ENCODE peak calls at places on chromosome 10, in eight cellular contexts. One of them, this sample, is unnamed.

GRCh38 chr10:77710081-77710551 is 72.5 kb upstream of the KCNMA1 start:
- DNase-seq in ovary: no peak
- DNase-seq in heart left ventricle: no peak
- DNase-seq in choroid plexus epithelial cell: no peak
- DNase-seq in lower leg skin: no peak
- DNase-seq in AG04449: no peak
- DNase-seq in CD8-positive, alpha-beta T cell: no peak
- DNase-seq in SK-N-SH: no peak
- DNase-seq in this sample: no peak

GRCh38 chr10:62580396-62580795 is 206.2 kb downstream of the ZNF365 start:
- DNase-seq in lower leg skin: no peak
- DNase-seq in ovary: no peak
- DNase-seq in heart left ventricle: no peak
- DNase-seq in AG04449: no peak
- DNase-seq in CD8-positive, alpha-beta T cell: no peak
- DNase-seq in SK-N-SH: no peak
- DNase-seq in choroid plexus epithelial cell: no peak
- DNase-seq in this sample: no peak

GRCh38 chr10:69411476-69411875 is 5.2 kb downstream of the TACR2 start:
- DNase-seq in ovary: no peak
- DNase-seq in heart left ventricle: no peak
- DNase-seq in AG04449: no peak
- DNase-seq in CD8-positive, alpha-beta T cell: no peak
- DNase-seq in choroid plexus epithelial cell: peak
- DNase-seq in lower leg skin: no peak
- DNase-seq in SK-N-SH: no peak
- DNase-seq in this sample: peak

GRCh38 chr10:123796736-123797135 is 94.9 kb downstream of the CPXM2 start:
- DNase-seq in SK-N-SH: no peak
- DNase-seq in heart left ventricle: no peak
- DNase-seq in ovary: no peak
- DNase-seq in lower leg skin: no peak
- DNase-seq in CD8-positive, alpha-beta T cell: no peak
- DNase-seq in AG04449: no peak
- DNase-seq in choroid plexus epithelial cell: no peak
- DNase-seq in this sample: no peak

GRCh38 chr10:21172774-21173432 is 275.8 kb upstream of the NEBL start:
- DNase-seq in CD8-positive, alpha-beta T cell: no peak
- DNase-seq in choroid plexus epithelial cell: peak
- DNase-seq in lower leg skin: peak
- DNase-seq in ovary: no peak
- DNase-seq in SK-N-SH: peak
- DNase-seq in AG04449: no peak
- DNase-seq in heart left ventricle: peak
- DNase-seq in this sample: peak

GRCh38 chr10:71074176-71074755 is 138.1 kb upstream of the UNC5B start:
- DNase-seq in heart left ventricle: no peak
- DNase-seq in ovary: peak
- DNase-seq in CD8-positive, alpha-beta T cell: no peak
- DNase-seq in AG04449: no peak
- DNase-seq in SK-N-SH: peak
- DNase-seq in choroid plexus epithelial cell: no peak
- DNase-seq in lower leg skin: no peak
- DNase-seq in this sample: peak

GRCh38 chr10:124685251-124685650 is 58.9 kb downstream of the FAM53B start:
- DNase-seq in AG04449: no peak
- DNase-seq in heart left ventricle: peak
- DNase-seq in choroid plexus epithelial cell: no peak
- DNase-seq in lower leg skin: no peak
- DNase-seq in CD8-positive, alpha-beta T cell: no peak
- DNase-seq in ovary: no peak
- DNase-seq in SK-N-SH: no peak
- DNase-seq in this sample: no peak

GRCh38 chr10:119272736-119273135 is 65.4 kb downstream of the GRK5 start:
- DNase-seq in choroid plexus epithelial cell: no peak
- DNase-seq in SK-N-SH: no peak
- DNase-seq in ovary: peak
- DNase-seq in heart left ventricle: peak
- DNase-seq in AG04449: no peak
- DNase-seq in lower leg skin: no peak
- DNase-seq in CD8-positive, alpha-beta T cell: no peak
- DNase-seq in this sample: no peak

GRCh38 chr10:132957981-132958885 is 15.9 kb upstream of the CFAP46 start:
- DNase-seq in AG04449: no peak
- DNase-seq in choroid plexus epithelial cell: no peak
- DNase-seq in CD8-positive, alpha-beta T cell: no peak
- DNase-seq in SK-N-SH: no peak
- DNase-seq in heart left ventricle: no peak
- DNase-seq in ovary: no peak
- DNase-seq in lower leg skin: no peak
- DNase-seq in this sample: no peak

GRCh38 chr10:13492493-13493180 is 36.2 kb downstream of the BEND7 start:
- DNase-seq in ovary: no peak
- DNase-seq in AG04449: no peak
- DNase-seq in lower leg skin: no peak
- DNase-seq in CD8-positive, alpha-beta T cell: no peak
- DNase-seq in SK-N-SH: no peak
- DNase-seq in choroid plexus epithelial cell: peak
- DNase-seq in heart left ventricle: no peak
- DNase-seq in this sample: no peak

GRCh38 chr10:70774810-70775678 is 10.1 kb downstream of the TBATA start:
- DNase-seq in SK-N-SH: peak
- DNase-seq in heart left ventricle: no peak
- DNase-seq in AG04449: no peak
- DNase-seq in ovary: no peak
- DNase-seq in lower leg skin: no peak
- DNase-seq in CD8-positive, alpha-beta T cell: no peak
- DNase-seq in choroid plexus epithelial cell: no peak
- DNase-seq in this sample: peak

GRCh38 chr10:129706523-129706922 is 239.5 kb downstream of the MGMT start:
- DNase-seq in lower leg skin: no peak
- DNase-seq in heart left ventricle: no peak
- DNase-seq in choroid plexus epithelial cell: no peak
- DNase-seq in CD8-positive, alpha-beta T cell: no peak
- DNase-seq in AG04449: no peak
- DNase-seq in SK-N-SH: no peak
- DNase-seq in ovary: no peak
- DNase-seq in this sample: no peak

GRCh38 chr10:125096371-125096770 is 64.0 kb downstream of the CTBP2 start:
- DNase-seq in CD8-positive, alpha-beta T cell: no peak
- DNase-seq in lower leg skin: no peak
- DNase-seq in ovary: peak
- DNase-seq in heart left ventricle: no peak
- DNase-seq in AG04449: no peak
- DNase-seq in SK-N-SH: no peak
- DNase-seq in choroid plexus epithelial cell: no peak
- DNase-seq in this sample: peak

GRCh38 chr10:68179016-68179415 is 52.9 kb downstream of the ATOH7 start:
- DNase-seq in choroid plexus epithelial cell: no peak
- DNase-seq in ovary: no peak
- DNase-seq in AG04449: no peak
- DNase-seq in SK-N-SH: no peak
- DNase-seq in heart left ventricle: no peak
- DNase-seq in lower leg skin: no peak
- DNase-seq in CD8-positive, alpha-beta T cell: no peak
- DNase-seq in this sample: no peak

GRCh38 chr10:59674211-59674836 is 35.3 kb downstream of the SLC16A9 start:
- DNase-seq in ovary: no peak
- DNase-seq in choroid plexus epithelial cell: peak
- DNase-seq in AG04449: peak
- DNase-seq in lower leg skin: no peak
- DNase-seq in SK-N-SH: no peak
- DNase-seq in heart left ventricle: no peak
- DNase-seq in CD8-positive, alpha-beta T cell: no peak
- DNase-seq in this sample: peak

GRCh38 chr10:24554036-24554435 is 169.7 kb downstream of the ARHGAP21 start:
- DNase-seq in lower leg skin: no peak
- DNase-seq in AG04449: no peak
- DNase-seq in SK-N-SH: no peak
- DNase-seq in ovary: no peak
- DNase-seq in choroid plexus epithelial cell: no peak
- DNase-seq in heart left ventricle: no peak
- DNase-seq in CD8-positive, alpha-beta T cell: no peak
- DNase-seq in this sample: no peak

GRCh38 chr10:6297951-6298381 is 95.2 kb downstream of the PFKFB3 start:
- DNase-seq in heart left ventricle: no peak
- DNase-seq in lower leg skin: no peak
- DNase-seq in CD8-positive, alpha-beta T cell: no peak
- DNase-seq in choroid plexus epithelial cell: peak
- DNase-seq in ovary: no peak
- DNase-seq in AG04449: no peak
- DNase-seq in SK-N-SH: no peak
- DNase-seq in this sample: peak

GRCh38 chr10:111990734-111991133 is 192.8 kb downstream of the GPAM start:
- DNase-seq in lower leg skin: no peak
- DNase-seq in ovary: no peak
- DNase-seq in choroid plexus epithelial cell: no peak
- DNase-seq in AG04449: no peak
- DNase-seq in heart left ventricle: no peak
- DNase-seq in SK-N-SH: peak
- DNase-seq in CD8-positive, alpha-beta T cell: no peak
- DNase-seq in this sample: no peak

GRCh38 chr10:6230335-6230734 is 27.6 kb downstream of the PFKFB3 start:
- DNase-seq in CD8-positive, alpha-beta T cell: no peak
- DNase-seq in choroid plexus epithelial cell: no peak
- DNase-seq in heart left ventricle: no peak
- DNase-seq in lower leg skin: no peak
- DNase-seq in AG04449: no peak
- DNase-seq in SK-N-SH: peak
- DNase-seq in ovary: no peak
- DNase-seq in this sample: no peak

GRCh38 chr10:67222929-67223328 is 297.1 kb downstream of the LRRTM3 start:
- DNase-seq in CD8-positive, alpha-beta T cell: no peak
- DNase-seq in lower leg skin: no peak
- DNase-seq in AG04449: no peak
- DNase-seq in heart left ventricle: no peak
- DNase-seq in SK-N-SH: no peak
- DNase-seq in ovary: no peak
- DNase-seq in choroid plexus epithelial cell: no peak
- DNase-seq in this sample: no peak

GRCh38 chr10:114513397-114513796 is 109.1 kb upstream of the AFAP1L2 start:
- DNase-seq in ovary: no peak
- DNase-seq in CD8-positive, alpha-beta T cell: no peak
- DNase-seq in heart left ventricle: no peak
- DNase-seq in choroid plexus epithelial cell: no peak
- DNase-seq in SK-N-SH: no peak
- DNase-seq in AG04449: no peak
- DNase-seq in lower leg skin: no peak
- DNase-seq in this sample: no peak

GRCh38 chr10:44237364-44238034 is 147.4 kb downstream of the CXCL12 start:
- DNase-seq in AG04449: no peak
- DNase-seq in SK-N-SH: no peak
- DNase-seq in lower leg skin: no peak
- DNase-seq in ovary: no peak
- DNase-seq in choroid plexus epithelial cell: no peak
- DNase-seq in CD8-positive, alpha-beta T cell: no peak
- DNase-seq in heart left ventricle: no peak
- DNase-seq in this sample: no peak

GRCh38 chr10:88745633-88746032 is 14.2 kb upstream of the LIPN start:
- DNase-seq in SK-N-SH: no peak
- DNase-seq in lower leg skin: no peak
- DNase-seq in heart left ventricle: no peak
- DNase-seq in ovary: no peak
- DNase-seq in choroid plexus epithelial cell: no peak
- DNase-seq in CD8-positive, alpha-beta T cell: no peak
- DNase-seq in AG04449: no peak
- DNase-seq in this sample: no peak

GRCh38 chr10:88743999-88744398 is 15.8 kb upstream of the LIPN start:
- DNase-seq in ovary: no peak
- DNase-seq in lower leg skin: no peak
- DNase-seq in choroid plexus epithelial cell: no peak
- DNase-seq in AG04449: no peak
- DNase-seq in SK-N-SH: no peak
- DNase-seq in CD8-positive, alpha-beta T cell: no peak
- DNase-seq in heart left ventricle: no peak
- DNase-seq in this sample: peak
- TF ChIP-seq CTCF in ovary: no peak
- TF ChIP-seq CTCF in lower leg skin: no peak
- TF ChIP-seq CTCF in choroid plexus epithelial cell: no peak
- TF ChIP-seq CTCF in AG04449: no peak
- TF ChIP-seq CTCF in SK-N-SH: no peak
- TF ChIP-seq CTCF in CD8-positive, alpha-beta T cell: no peak
- TF ChIP-seq CTCF in heart left ventricle: no peak
- TF ChIP-seq CTCF in this sample: peak

GRCh38 chr10:128046156-128046933 is 79.9 kb downstream of the MKI67 start:
- DNase-seq in CD8-positive, alpha-beta T cell: no peak
- DNase-seq in SK-N-SH: no peak
- DNase-seq in ovary: peak
- DNase-seq in choroid plexus epithelial cell: no peak
- DNase-seq in heart left ventricle: peak
- DNase-seq in lower leg skin: no peak
- DNase-seq in AG04449: no peak
- DNase-seq in this sample: no peak
- H3K4me3 ChIP-seq in CD8-positive, alpha-beta T cell: peak
- H3K4me3 ChIP-seq in SK-N-SH: no peak
- H3K4me3 ChIP-seq in ovary: no peak
- H3K4me3 ChIP-seq in choroid plexus epithelial cell: no peak
- H3K4me3 ChIP-seq in heart left ventricle: no peak
- H3K4me3 ChIP-seq in lower leg skin: no peak
- H3K4me3 ChIP-seq in AG04449: no peak
- H3K4me3 ChIP-seq in this sample: no peak

DNA sequence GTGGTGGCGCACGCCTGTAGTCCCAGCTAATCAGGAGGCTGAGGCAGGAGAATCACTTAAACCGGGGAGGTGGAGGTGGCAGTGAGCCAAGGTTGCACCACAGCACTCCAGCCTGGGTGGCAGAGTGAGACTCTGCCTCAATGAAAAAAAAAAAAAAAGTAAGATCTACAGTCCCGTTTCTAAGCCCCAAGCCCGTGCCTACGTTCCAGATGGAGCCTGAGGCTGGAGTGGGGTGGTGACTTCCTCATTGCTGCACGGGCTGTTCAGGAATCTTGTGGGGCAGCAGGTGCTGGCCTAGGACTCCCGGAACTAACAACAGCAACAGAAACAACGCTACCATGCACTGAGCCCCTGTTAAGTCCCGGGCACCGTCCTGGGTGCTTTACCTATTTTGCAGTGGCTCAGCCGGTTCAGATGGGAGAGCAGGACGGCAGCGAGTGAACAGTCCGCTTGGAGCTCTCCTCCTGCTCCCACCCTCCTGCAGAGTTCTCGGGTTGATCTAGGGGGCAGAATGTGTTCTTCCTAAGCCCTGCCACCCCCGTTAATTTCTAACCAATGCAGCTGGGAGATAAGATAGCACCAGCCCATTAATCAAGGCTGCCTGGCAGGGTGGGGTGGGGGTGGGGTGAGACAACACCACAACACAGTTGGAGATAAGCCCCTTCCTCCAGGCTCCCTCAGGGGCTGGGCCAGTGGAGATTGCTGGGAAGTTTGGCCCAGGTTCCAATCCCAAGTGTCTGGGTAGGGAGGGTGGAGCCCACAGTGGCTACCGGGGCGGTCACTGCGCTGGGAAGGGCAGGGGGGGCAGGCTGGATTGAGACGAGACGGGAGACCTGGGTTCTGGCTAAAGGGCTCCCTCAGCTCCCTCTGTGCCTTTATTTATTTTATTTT is 17.0 kb upstream of the SFRP5 start:
- DNase-seq in SK-N-SH: peak
- DNase-seq in CD8-positive, alpha-beta T cell: no peak
- DNase-seq in ovary: no peak
- DNase-seq in lower leg skin: no peak
- DNase-seq in AG04449: no peak
- DNase-seq in choroid plexus epithelial cell: peak
- DNase-seq in heart left ventricle: peak
- DNase-seq in this sample: peak
- TF ChIP-seq CTCF in SK-N-SH: no peak
- TF ChIP-seq CTCF in CD8-positive, alpha-beta T cell: no peak
- TF ChIP-seq CTCF in ovary: no peak
- TF ChIP-seq CTCF in lower leg skin: no peak
- TF ChIP-seq CTCF in AG04449: no peak
- TF ChIP-seq CTCF in choroid plexus epithelial cell: no peak
- TF ChIP-seq CTCF in heart left ventricle: peak
- TF ChIP-seq CTCF in this sample: no peak

GRCh38 chr10:32971536-32972091 is 13.6 kb upstream of the ITGB1 start:
- DNase-seq in lower leg skin: no peak
- DNase-seq in ovary: no peak
- DNase-seq in SK-N-SH: no peak
- DNase-seq in heart left ventricle: no peak
- DNase-seq in choroid plexus epithelial cell: no peak
- DNase-seq in CD8-positive, alpha-beta T cell: no peak
- DNase-seq in AG04449: no peak
- DNase-seq in this sample: no peak
- H3K4me3 ChIP-seq in lower leg skin: no peak
- H3K4me3 ChIP-seq in ovary: no peak
- H3K4me3 ChIP-seq in SK-N-SH: no peak
- H3K4me3 ChIP-seq in heart left ventricle: no peak
- H3K4me3 ChIP-seq in choroid plexus epithelial cell: no peak
- H3K4me3 ChIP-seq in CD8-positive, alpha-beta T cell: no peak
- H3K4me3 ChIP-seq in AG04449: no peak
- H3K4me3 ChIP-seq in this sample: no peak